ENCODE peak calls at places on chromosomes 3 and 15, in ten cellular contexts. One of them, this sample, is unnamed.

GRCh38 chr15:84791763-84792162 is 25.4 kb upstream of the ALPK3 start:
- DNase-seq in omental fat pad: no peak
- DNase-seq in heart right ventricle: no peak
- DNase-seq in fibroblast of mammary gland: no peak
- DNase-seq in astrocyte of the spinal cord: peak
- DNase-seq in GM20000: no peak
- DNase-seq in neural crest cell: no peak
- DNase-seq in NB4: no peak
- DNase-seq in kidney epithelial cell: no peak
- DNase-seq in tibial nerve: no peak
- DNase-seq in this sample: no peak

GRCh38 chr3:17979248-17979647 is 236.8 kb upstream of the TBC1D5 start:
- DNase-seq in kidney epithelial cell: no peak
- DNase-seq in fibroblast of mammary gland: no peak
- DNase-seq in NB4: peak
- DNase-seq in heart right ventricle: no peak
- DNase-seq in neural crest cell: no peak
- DNase-seq in GM20000: no peak
- DNase-seq in tibial nerve: no peak
- DNase-seq in astrocyte of the spinal cord: no peak
- DNase-seq in omental fat pad: no peak
- DNase-seq in this sample: no peak

GRCh38 chr3:126538316-126538715 is 14.4 kb downstream of the CHST13 start:
- DNase-seq in omental fat pad: peak
- DNase-seq in kidney epithelial cell: no peak
- DNase-seq in heart right ventricle: no peak
- DNase-seq in neural crest cell: no peak
- DNase-seq in fibroblast of mammary gland: no peak
- DNase-seq in NB4: no peak
- DNase-seq in GM20000: no peak
- DNase-seq in tibial nerve: no peak
- DNase-seq in astrocyte of the spinal cord: no peak
- DNase-seq in this sample: peak

GRCh38 chr3:87197531-87197930 is 29.6 kb upstream of the CHMP2B start:
- DNase-seq in astrocyte of the spinal cord: no peak
- DNase-seq in GM20000: no peak
- DNase-seq in tibial nerve: no peak
- DNase-seq in heart right ventricle: no peak
- DNase-seq in neural crest cell: no peak
- DNase-seq in omental fat pad: no peak
- DNase-seq in NB4: no peak
- DNase-seq in kidney epithelial cell: no peak
- DNase-seq in fibroblast of mammary gland: no peak
- DNase-seq in this sample: no peak

GRCh38 chr3:55601366-55602080 is 114.4 kb upstream of the WNT5A start:
- DNase-seq in GM20000: no peak
- DNase-seq in omental fat pad: no peak
- DNase-seq in tibial nerve: no peak
- DNase-seq in kidney epithelial cell: no peak
- DNase-seq in heart right ventricle: no peak
- DNase-seq in fibroblast of mammary gland: no peak
- DNase-seq in NB4: no peak
- DNase-seq in astrocyte of the spinal cord: no peak
- DNase-seq in neural crest cell: no peak
- DNase-seq in this sample: no peak

GRCh38 chr15:58361291-58361759 is 70.5 kb upstream of the LIPC start:
- DNase-seq in tibial nerve: no peak
- DNase-seq in omental fat pad: no peak
- DNase-seq in astrocyte of the spinal cord: peak
- DNase-seq in neural crest cell: no peak
- DNase-seq in heart right ventricle: no peak
- DNase-seq in NB4: peak
- DNase-seq in kidney epithelial cell: no peak
- DNase-seq in GM20000: no peak
- DNase-seq in fibroblast of mammary gland: peak
- DNase-seq in this sample: no peak

GRCh38 chr3:31943041-31943440 is 38.0 kb downstream of the OSBPL10 start:
- DNase-seq in omental fat pad: no peak
- DNase-seq in fibroblast of mammary gland: no peak
- DNase-seq in astrocyte of the spinal cord: no peak
- DNase-seq in GM20000: no peak
- DNase-seq in neural crest cell: no peak
- DNase-seq in NB4: no peak
- DNase-seq in heart right ventricle: no peak
- DNase-seq in kidney epithelial cell: no peak
- DNase-seq in tibial nerve: no peak
- DNase-seq in this sample: no peak

GRCh38 chr3:145243875-145244274 is 917.1 kb downstream of the PLOD2 start:
- DNase-seq in heart right ventricle: no peak
- DNase-seq in astrocyte of the spinal cord: peak
- DNase-seq in kidney epithelial cell: no peak
- DNase-seq in NB4: no peak
- DNase-seq in omental fat pad: no peak
- DNase-seq in tibial nerve: no peak
- DNase-seq in fibroblast of mammary gland: peak
- DNase-seq in neural crest cell: no peak
- DNase-seq in GM20000: no peak
- DNase-seq in this sample: no peak

GRCh38 chr3:128786434-128787020 is 60.5 kb downstream of the RAB7A start:
- DNase-seq in NB4: no peak
- DNase-seq in heart right ventricle: no peak
- DNase-seq in kidney epithelial cell: no peak
- DNase-seq in fibroblast of mammary gland: peak
- DNase-seq in GM20000: no peak
- DNase-seq in astrocyte of the spinal cord: no peak
- DNase-seq in omental fat pad: no peak
- DNase-seq in neural crest cell: no peak
- DNase-seq in tibial nerve: no peak
- DNase-seq in this sample: no peak

GRCh38 chr3:13529196-13529975 is 19.5 kb upstream of the FBLN2 start:
- DNase-seq in fibroblast of mammary gland: no peak
- DNase-seq in kidney epithelial cell: no peak
- DNase-seq in omental fat pad: no peak
- DNase-seq in astrocyte of the spinal cord: no peak
- DNase-seq in tibial nerve: no peak
- DNase-seq in neural crest cell: no peak
- DNase-seq in GM20000: no peak
- DNase-seq in NB4: no peak
- DNase-seq in heart right ventricle: no peak
- DNase-seq in this sample: no peak

GRCh38 chr3:179227349-179227748 is 23.6 kb downstream of the KCNMB3 start:
- DNase-seq in kidney epithelial cell: peak
- DNase-seq in tibial nerve: no peak
- DNase-seq in fibroblast of mammary gland: peak
- DNase-seq in NB4: peak
- DNase-seq in GM20000: no peak
- DNase-seq in heart right ventricle: no peak
- DNase-seq in neural crest cell: no peak
- DNase-seq in astrocyte of the spinal cord: peak
- DNase-seq in omental fat pad: no peak
- DNase-seq in this sample: no peak

GRCh38 chr3:171092467-171092911 is 66.0 kb upstream of the SLC2A2 start:
- DNase-seq in omental fat pad: no peak
- DNase-seq in neural crest cell: no peak
- DNase-seq in fibroblast of mammary gland: peak
- DNase-seq in kidney epithelial cell: no peak
- DNase-seq in tibial nerve: no peak
- DNase-seq in astrocyte of the spinal cord: no peak
- DNase-seq in heart right ventricle: no peak
- DNase-seq in GM20000: no peak
- DNase-seq in NB4: no peak
- DNase-seq in this sample: no peak

GRCh38 chr15:74179101-74179841 is 5.8 kb downstream of the ISLR start:
- DNase-seq in GM20000: no peak
- DNase-seq in kidney epithelial cell: no peak
- DNase-seq in fibroblast of mammary gland: peak
- DNase-seq in tibial nerve: peak
- DNase-seq in neural crest cell: no peak
- DNase-seq in omental fat pad: peak
- DNase-seq in NB4: peak
- DNase-seq in astrocyte of the spinal cord: peak
- DNase-seq in heart right ventricle: peak
- DNase-seq in this sample: peak

GRCh38 chr3:158160958-158161357 is 51.1 kb downstream of the RSRC1 start:
- DNase-seq in tibial nerve: no peak
- DNase-seq in NB4: peak
- DNase-seq in fibroblast of mammary gland: peak
- DNase-seq in omental fat pad: no peak
- DNase-seq in neural crest cell: no peak
- DNase-seq in astrocyte of the spinal cord: peak
- DNase-seq in kidney epithelial cell: no peak
- DNase-seq in GM20000: no peak
- DNase-seq in heart right ventricle: no peak
- DNase-seq in this sample: no peak

GRCh38 chr3:163622384-163622783 is 1455.9 kb downstream of the SI start:
- DNase-seq in omental fat pad: no peak
- DNase-seq in astrocyte of the spinal cord: no peak
- DNase-seq in fibroblast of mammary gland: no peak
- DNase-seq in neural crest cell: peak
- DNase-seq in NB4: peak
- DNase-seq in heart right ventricle: no peak
- DNase-seq in tibial nerve: no peak
- DNase-seq in GM20000: no peak
- DNase-seq in kidney epithelial cell: no peak
- DNase-seq in this sample: peak
- TF ChIP-seq CTCF in omental fat pad: no peak
- TF ChIP-seq CTCF in astrocyte of the spinal cord: no peak
- TF ChIP-seq CTCF in fibroblast of mammary gland: no peak
- TF ChIP-seq CTCF in neural crest cell: peak
- TF ChIP-seq CTCF in NB4: no peak
- TF ChIP-seq CTCF in heart right ventricle: no peak
- TF ChIP-seq CTCF in tibial nerve: no peak
- TF ChIP-seq CTCF in GM20000: no peak
- TF ChIP-seq CTCF in kidney epithelial cell: peak
- TF ChIP-seq CTCF in this sample: peak

DNA sequence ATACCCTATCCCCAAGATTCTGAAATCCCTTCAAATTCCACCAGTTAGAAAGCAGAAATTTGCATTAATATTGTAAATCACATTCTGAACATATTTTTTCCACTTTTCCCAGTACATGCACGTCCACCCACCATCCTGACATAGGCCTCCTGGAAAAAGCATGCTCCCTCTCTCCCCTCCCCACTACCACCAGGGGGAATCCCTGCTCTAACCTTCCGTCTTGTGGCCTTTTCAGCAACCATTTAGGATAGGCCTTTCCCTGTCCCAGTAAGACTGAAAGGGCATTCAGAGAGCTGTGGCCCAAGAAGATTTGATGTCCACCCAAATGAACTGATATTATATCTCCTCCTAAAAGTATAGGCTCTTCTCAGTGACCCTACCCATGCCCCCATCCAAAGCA is 182.1 kb downstream of the ARRDC4 start:
- DNase-seq in omental fat pad: no peak
- DNase-seq in tibial nerve: no peak
- DNase-seq in astrocyte of the spinal cord: no peak
- DNase-seq in GM20000: no peak
- DNase-seq in neural crest cell: no peak
- DNase-seq in heart right ventricle: no peak
- DNase-seq in NB4: no peak
- DNase-seq in fibroblast of mammary gland: no peak
- DNase-seq in kidney epithelial cell: no peak
- DNase-seq in this sample: no peak
- TF ChIP-seq CTCF in omental fat pad: no peak
- TF ChIP-seq CTCF in tibial nerve: no peak
- TF ChIP-seq CTCF in astrocyte of the spinal cord: peak
- TF ChIP-seq CTCF in GM20000: no peak
- TF ChIP-seq CTCF in neural crest cell: no peak
- TF ChIP-seq CTCF in heart right ventricle: no peak
- TF ChIP-seq CTCF in NB4: no peak
- TF ChIP-seq CTCF in fibroblast of mammary gland: peak
- TF ChIP-seq CTCF in kidney epithelial cell: no peak
- TF ChIP-seq CTCF in this sample: no peak

GRCh38 chr15:35209838-35210237 is 124.7 kb upstream of the NANOGP8 start:
- DNase-seq in omental fat pad: no peak
- DNase-seq in NB4: no peak
- DNase-seq in astrocyte of the spinal cord: no peak
- DNase-seq in fibroblast of mammary gland: no peak
- DNase-seq in tibial nerve: no peak
- DNase-seq in kidney epithelial cell: no peak
- DNase-seq in heart right ventricle: no peak
- DNase-seq in neural crest cell: no peak
- DNase-seq in GM20000: no peak
- DNase-seq in this sample: no peak

GRCh38 chr15:35210370-35210769 is 125.3 kb upstream of the NANOGP8 start:
- DNase-seq in kidney epithelial cell: no peak
- DNase-seq in fibroblast of mammary gland: no peak
- DNase-seq in NB4: no peak
- DNase-seq in neural crest cell: no peak
- DNase-seq in omental fat pad: no peak
- DNase-seq in tibial nerve: no peak
- DNase-seq in GM20000: no peak
- DNase-seq in astrocyte of the spinal cord: no peak
- DNase-seq in heart right ventricle: no peak
- DNase-seq in this sample: no peak

GRCh38 chr15:35211240-35211952 is 126.3 kb upstream of the NANOGP8 start:
- DNase-seq in GM20000: no peak
- DNase-seq in NB4: no peak
- DNase-seq in tibial nerve: no peak
- DNase-seq in omental fat pad: no peak
- DNase-seq in kidney epithelial cell: no peak
- DNase-seq in astrocyte of the spinal cord: no peak
- DNase-seq in neural crest cell: no peak
- DNase-seq in fibroblast of mammary gland: no peak
- DNase-seq in heart right ventricle: no peak
- DNase-seq in this sample: no peak

GRCh38 chr15:35208353-35208752 is 123.3 kb upstream of the NANOGP8 start:
- DNase-seq in neural crest cell: no peak
- DNase-seq in NB4: no peak
- DNase-seq in GM20000: no peak
- DNase-seq in kidney epithelial cell: no peak
- DNase-seq in tibial nerve: no peak
- DNase-seq in heart right ventricle: no peak
- DNase-seq in fibroblast of mammary gland: no peak
- DNase-seq in astrocyte of the spinal cord: no peak
- DNase-seq in omental fat pad: no peak
- DNase-seq in this sample: no peak

GRCh38 chr15:35206060-35206675 is 121.1 kb upstream of the NANOGP8 start:
- DNase-seq in tibial nerve: no peak
- DNase-seq in heart right ventricle: no peak
- DNase-seq in GM20000: peak
- DNase-seq in astrocyte of the spinal cord: peak
- DNase-seq in fibroblast of mammary gland: peak
- DNase-seq in neural crest cell: no peak
- DNase-seq in kidney epithelial cell: no peak
- DNase-seq in omental fat pad: no peak
- DNase-seq in NB4: peak
- DNase-seq in this sample: no peak
- TF ChIP-seq CTCF in tibial nerve: no peak
- TF ChIP-seq CTCF in heart right ventricle: no peak
- TF ChIP-seq CTCF in GM20000: peak
- TF ChIP-seq CTCF in astrocyte of the spinal cord: peak
- TF ChIP-seq CTCF in fibroblast of mammary gland: peak
- TF ChIP-seq CTCF in neural crest cell: peak
- TF ChIP-seq CTCF in kidney epithelial cell: peak
- TF ChIP-seq CTCF in omental fat pad: no peak
- TF ChIP-seq CTCF in NB4: peak
- TF ChIP-seq CTCF in this sample: peak

DNA sequence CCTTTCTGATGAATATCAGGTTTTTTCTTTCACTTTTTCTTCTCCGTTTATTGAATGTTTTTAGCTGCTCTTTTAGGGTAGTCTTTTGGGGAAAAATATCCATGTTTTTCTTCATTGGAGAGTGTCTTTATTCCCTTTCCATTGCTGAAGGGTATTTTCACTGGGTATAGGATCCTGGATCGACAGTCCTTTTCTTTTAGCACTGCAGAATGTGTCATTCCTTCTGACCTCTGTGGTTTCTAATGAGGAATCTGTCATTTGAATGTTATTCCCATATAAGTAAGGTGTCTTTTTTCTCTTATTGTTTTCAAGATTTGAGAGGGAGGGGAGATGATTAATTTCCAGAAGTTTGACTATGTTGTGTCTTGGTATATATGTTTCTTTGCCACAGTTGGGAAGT is 96.8 kb downstream of the BBX start:
- DNase-seq in neural crest cell: no peak
- DNase-seq in fibroblast of mammary gland: no peak
- DNase-seq in astrocyte of the spinal cord: no peak
- DNase-seq in heart right ventricle: no peak
- DNase-seq in kidney epithelial cell: no peak
- DNase-seq in omental fat pad: no peak
- DNase-seq in NB4: no peak
- DNase-seq in GM20000: no peak
- DNase-seq in tibial nerve: no peak
- DNase-seq in this sample: no peak
- TF ChIP-seq CTCF in neural crest cell: no peak
- TF ChIP-seq CTCF in fibroblast of mammary gland: no peak
- TF ChIP-seq CTCF in astrocyte of the spinal cord: no peak
- TF ChIP-seq CTCF in heart right ventricle: no peak
- TF ChIP-seq CTCF in kidney epithelial cell: no peak
- TF ChIP-seq CTCF in omental fat pad: no peak
- TF ChIP-seq CTCF in NB4: no peak
- TF ChIP-seq CTCF in GM20000: no peak
- TF ChIP-seq CTCF in tibial nerve: no peak
- TF ChIP-seq CTCF in this sample: no peak

This sample was measured in glutamatergic neuron.